ENCODE peak calls at places on chromosome 20, in six cellular contexts. One of them, this sample, is unnamed.

GRCh38 chr20:4962257-4962855 is 39.0 kb downstream of the SLC23A2 start:
- DNase-seq in nephron progenitor cell: no peak
- DNase-seq in breast epithelium: no peak
- DNase-seq in GM12864: no peak
- DNase-seq in stomach: no peak
- DNase-seq in psoas muscle: no peak
- DNase-seq in this sample: no peak

GRCh38 chr20:11935754-11936551 is 18.3 kb downstream of the BTBD3 start:
- DNase-seq in nephron progenitor cell: no peak
- DNase-seq in GM12864: no peak
- DNase-seq in psoas muscle: no peak
- DNase-seq in breast epithelium: no peak
- DNase-seq in stomach: no peak
- DNase-seq in this sample: no peak

GRCh38 chr20:25258828-25259227 is 10.9 kb downstream of the PYGB start:
- DNase-seq in stomach: no peak
- DNase-seq in GM12864: no peak
- DNase-seq in psoas muscle: no peak
- DNase-seq in breast epithelium: no peak
- DNase-seq in nephron progenitor cell: no peak
- DNase-seq in this sample: no peak

GRCh38 chr20:20517296-20517695 is 149.4 kb downstream of the INSM1 start:
- DNase-seq in stomach: no peak
- DNase-seq in psoas muscle: no peak
- DNase-seq in breast epithelium: no peak
- DNase-seq in GM12864: no peak
- DNase-seq in nephron progenitor cell: no peak
- DNase-seq in this sample: no peak

GRCh38 chr20:32605167-32605656 is 20.1 kb upstream of the NOL4L start:
- DNase-seq in GM12864: no peak
- DNase-seq in psoas muscle: no peak
- DNase-seq in breast epithelium: no peak
- DNase-seq in stomach: no peak
- DNase-seq in nephron progenitor cell: no peak
- DNase-seq in this sample: no peak

GRCh38 chr20:56893206-56893605 is 264.1 kb downstream of the TFAP2C start:
- DNase-seq in nephron progenitor cell: no peak
- DNase-seq in stomach: no peak
- DNase-seq in breast epithelium: no peak
- DNase-seq in psoas muscle: no peak
- DNase-seq in GM12864: no peak
- DNase-seq in this sample: no peak

GRCh38 chr20:4951299-4951698 is 50.0 kb downstream of the SLC23A2 start:
- DNase-seq in nephron progenitor cell: no peak
- DNase-seq in psoas muscle: no peak
- DNase-seq in breast epithelium: no peak
- DNase-seq in stomach: no peak
- DNase-seq in GM12864: no peak
- DNase-seq in this sample: no peak

GRCh38 chr20:54108817-54109216 is 38.4 kb upstream of the BCAS1 start:
- DNase-seq in psoas muscle: no peak
- DNase-seq in breast epithelium: no peak
- DNase-seq in GM12864: no peak
- DNase-seq in nephron progenitor cell: no peak
- DNase-seq in stomach: no peak
- DNase-seq in this sample: no peak

DNA sequence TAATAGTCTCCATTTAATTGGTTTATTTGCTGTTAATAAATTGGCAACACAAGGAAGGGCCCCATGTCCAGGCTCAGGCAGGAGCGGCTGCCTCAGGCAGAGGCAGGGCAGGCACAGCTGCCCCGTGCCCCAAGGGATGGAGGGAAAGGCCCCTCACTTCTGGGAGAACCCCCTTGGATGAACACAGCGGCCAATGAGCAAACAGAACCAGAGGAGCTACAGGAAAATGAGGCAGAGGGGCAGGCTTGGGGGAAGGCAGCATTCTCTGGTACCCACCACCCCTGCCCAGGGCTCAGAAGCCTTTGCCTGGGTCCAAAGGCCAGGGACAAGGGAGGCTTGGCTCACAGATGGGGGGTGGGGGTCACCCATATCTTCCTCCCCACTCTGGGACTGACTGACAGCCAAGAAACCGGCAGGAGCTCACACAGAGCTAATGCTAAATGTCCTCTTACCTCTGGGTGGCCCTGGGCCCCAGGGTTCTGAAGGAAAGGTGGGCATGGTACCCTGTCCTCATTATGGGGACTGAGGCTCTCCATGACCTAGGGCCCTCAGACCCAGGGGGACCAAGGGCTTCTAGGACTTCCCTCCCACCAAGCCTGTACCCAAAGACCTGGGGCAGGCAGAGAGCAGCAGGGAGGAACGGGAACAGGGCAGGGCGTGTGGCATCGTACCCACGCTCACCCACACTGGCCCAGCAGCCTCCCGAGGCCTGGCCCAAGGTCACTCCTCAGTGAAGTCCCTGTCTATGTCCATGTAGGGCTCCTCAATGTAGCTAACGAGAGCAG is 47.0 kb downstream of the MYH7B start:
- DNase-seq in stomach: no peak
- DNase-seq in breast epithelium: no peak
- DNase-seq in psoas muscle: no peak
- DNase-seq in GM12864: no peak
- DNase-seq in nephron progenitor cell: no peak
- DNase-seq in this sample: no peak
- TF ChIP-seq CTCF in stomach: no peak
- TF ChIP-seq CTCF in breast epithelium: no peak
- TF ChIP-seq CTCF in psoas muscle: no peak
- TF ChIP-seq CTCF in GM12864: no peak
- TF ChIP-seq CTCF in nephron progenitor cell: no peak
- TF ChIP-seq CTCF in this sample: no peak

GRCh38 chr20:44271915-44272663 is 25.0 kb downstream of the GDAP1L1 start:
- DNase-seq in GM12864: no peak
- DNase-seq in breast epithelium: no peak
- DNase-seq in stomach: no peak
- DNase-seq in nephron progenitor cell: no peak
- DNase-seq in psoas muscle: no peak
- DNase-seq in this sample: no peak
- TF ChIP-seq CTCF in GM12864: peak; percentile 54
- TF ChIP-seq CTCF in breast epithelium: no peak
- TF ChIP-seq CTCF in stomach: no peak
- TF ChIP-seq CTCF in nephron progenitor cell: no peak
- TF ChIP-seq CTCF in psoas muscle: no peak
- TF ChIP-seq CTCF in this sample: no peak

GRCh38 chr20:51451484-51451883 is 91.0 kb downstream of the NFATC2 start:
- DNase-seq in nephron progenitor cell: no peak
- DNase-seq in stomach: no peak
- DNase-seq in psoas muscle: no peak
- DNase-seq in breast epithelium: no peak
- DNase-seq in GM12864: no peak
- DNase-seq in this sample: no peak
- TF ChIP-seq CTCF in nephron progenitor cell: no peak
- TF ChIP-seq CTCF in stomach: no peak
- TF ChIP-seq CTCF in psoas muscle: no peak
- TF ChIP-seq CTCF in breast epithelium: no peak
- TF ChIP-seq CTCF in GM12864: no peak
- TF ChIP-seq CTCF in this sample: no peak

GRCh38 chr20:22977047-22977785 is 57.9 kb upstream of the SSTR4 start:
- DNase-seq in breast epithelium: peak; percentile 76
- DNase-seq in psoas muscle: peak; percentile 61
- DNase-seq in GM12864: no peak
- DNase-seq in stomach: no peak
- DNase-seq in nephron progenitor cell: no peak
- DNase-seq in this sample: no peak

GRCh38 chr20:22974354-22974753 is 60.8 kb upstream of the SSTR4 start:
- DNase-seq in psoas muscle: no peak
- DNase-seq in stomach: peak; percentile 55
- DNase-seq in breast epithelium: no peak
- DNase-seq in nephron progenitor cell: no peak
- DNase-seq in GM12864: no peak
- DNase-seq in this sample: peak; percentile 19
- TF ChIP-seq CTCF in psoas muscle: no peak
- TF ChIP-seq CTCF in stomach: peak; percentile 56
- TF ChIP-seq CTCF in breast epithelium: no peak
- TF ChIP-seq CTCF in nephron progenitor cell: peak; percentile 31
- TF ChIP-seq CTCF in GM12864: peak; percentile 47
- TF ChIP-seq CTCF in this sample: peak; percentile 41

GRCh38 chr20:18034039-18034438 is 23.7 kb downstream of the OVOL2 start:
- DNase-seq in nephron progenitor cell: no peak
- DNase-seq in breast epithelium: no peak
- DNase-seq in stomach: no peak
- DNase-seq in GM12864: no peak
- DNase-seq in psoas muscle: no peak
- DNase-seq in this sample: no peak

GRCh38 chr20:18031050-18031449 is 26.7 kb downstream of the OVOL2 start:
- DNase-seq in nephron progenitor cell: no peak
- DNase-seq in psoas muscle: no peak
- DNase-seq in breast epithelium: no peak
- DNase-seq in GM12864: no peak
- DNase-seq in stomach: no peak
- DNase-seq in this sample: no peak

GRCh38 chr20:18030020-18030419 is 27.7 kb downstream of the OVOL2 start:
- DNase-seq in GM12864: no peak
- DNase-seq in psoas muscle: no peak
- DNase-seq in stomach: no peak
- DNase-seq in breast epithelium: no peak
- DNase-seq in nephron progenitor cell: no peak
- DNase-seq in this sample: no peak

GRCh38 chr20:18031888-18032509 is 25.7 kb downstream of the OVOL2 start:
- DNase-seq in GM12864: no peak
- DNase-seq in nephron progenitor cell: no peak
- DNase-seq in breast epithelium: no peak
- DNase-seq in psoas muscle: no peak
- DNase-seq in stomach: no peak
- DNase-seq in this sample: no peak

DNA sequence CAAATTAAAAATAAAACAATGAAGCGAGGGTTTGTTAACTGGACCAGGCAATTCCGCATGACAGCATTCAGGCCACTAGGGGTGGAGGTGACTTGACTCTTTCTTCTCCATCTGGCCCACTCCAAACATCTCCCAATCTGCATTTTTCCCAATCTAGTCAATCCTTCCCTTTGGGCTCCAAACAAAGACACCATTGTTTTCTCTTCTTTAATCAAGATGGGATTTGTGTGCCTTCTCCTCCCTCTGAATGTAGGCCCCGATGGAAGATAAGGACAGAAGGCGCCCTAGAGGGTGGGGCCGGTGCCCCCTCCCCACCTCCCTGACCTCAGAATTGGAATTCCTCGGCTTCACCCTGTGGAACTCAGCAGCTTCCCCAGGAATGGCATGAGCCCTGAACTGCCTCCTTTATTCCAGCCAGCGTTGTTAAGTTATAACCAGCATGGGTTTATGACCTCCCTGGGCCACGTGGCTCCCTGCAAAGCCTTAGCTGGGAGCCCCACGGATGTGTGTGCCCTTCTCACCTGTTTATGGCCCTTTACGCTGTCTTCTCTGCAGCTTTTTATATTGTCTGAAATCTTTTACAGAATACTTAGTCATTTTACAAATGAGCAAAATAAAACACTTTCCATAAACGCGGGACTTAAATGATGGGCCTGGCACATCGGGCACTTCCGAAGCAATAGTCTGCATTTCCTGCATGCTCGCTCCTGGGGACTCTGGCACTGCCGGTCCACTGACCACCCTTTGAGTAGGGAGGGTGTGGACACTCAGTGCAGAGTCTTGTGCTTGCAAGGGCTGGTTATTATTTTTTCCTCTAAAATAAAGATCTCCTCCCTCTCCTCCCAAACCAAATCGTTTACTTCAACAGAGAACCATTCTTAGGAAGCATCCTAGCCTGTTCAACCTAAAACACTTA is 24.5 kb downstream of the OVOL2 start:
- DNase-seq in breast epithelium: no peak
- DNase-seq in GM12864: no peak
- DNase-seq in nephron progenitor cell: peak; percentile 19
- DNase-seq in psoas muscle: no peak
- DNase-seq in stomach: no peak
- DNase-seq in this sample: no peak
- TF ChIP-seq CTCF in breast epithelium: no peak
- TF ChIP-seq CTCF in GM12864: no peak
- TF ChIP-seq CTCF in nephron progenitor cell: peak; percentile 20
- TF ChIP-seq CTCF in psoas muscle: no peak
- TF ChIP-seq CTCF in stomach: no peak
- TF ChIP-seq CTCF in this sample: no peak

GRCh38 chr20:40688129-40689099 is 622 bp downstream of the MAFB start:
- DNase-seq in breast epithelium: no peak
- DNase-seq in nephron progenitor cell: peak; percentile 32
- DNase-seq in stomach: no peak
- DNase-seq in GM12864: no peak
- DNase-seq in psoas muscle: peak; percentile 61
- DNase-seq in this sample: no peak

GRCh38 chr20:40689100-40689942 is at the start of gene MAFB:
- DNase-seq in GM12864: no peak
- DNase-seq in stomach: peak; percentile 88
- DNase-seq in psoas muscle: peak; percentile 97
- DNase-seq in nephron progenitor cell: peak; percentile 90
- DNase-seq in breast epithelium: peak; percentile 93
- DNase-seq in this sample: peak; percentile 79

GRCh38 chr20:40686434-40686882 is 2.6 kb downstream of the MAFB start:
- DNase-seq in breast epithelium: no peak
- DNase-seq in psoas muscle: no peak
- DNase-seq in stomach: no peak
- DNase-seq in GM12864: no peak
- DNase-seq in nephron progenitor cell: no peak
- DNase-seq in this sample: no peak

GRCh38 chr20:40686893-40687292 is 2.1 kb downstream of the MAFB start:
- DNase-seq in GM12864: no peak
- DNase-seq in psoas muscle: no peak
- DNase-seq in stomach: no peak
- DNase-seq in breast epithelium: no peak
- DNase-seq in nephron progenitor cell: no peak
- DNase-seq in this sample: no peak

DNA sequence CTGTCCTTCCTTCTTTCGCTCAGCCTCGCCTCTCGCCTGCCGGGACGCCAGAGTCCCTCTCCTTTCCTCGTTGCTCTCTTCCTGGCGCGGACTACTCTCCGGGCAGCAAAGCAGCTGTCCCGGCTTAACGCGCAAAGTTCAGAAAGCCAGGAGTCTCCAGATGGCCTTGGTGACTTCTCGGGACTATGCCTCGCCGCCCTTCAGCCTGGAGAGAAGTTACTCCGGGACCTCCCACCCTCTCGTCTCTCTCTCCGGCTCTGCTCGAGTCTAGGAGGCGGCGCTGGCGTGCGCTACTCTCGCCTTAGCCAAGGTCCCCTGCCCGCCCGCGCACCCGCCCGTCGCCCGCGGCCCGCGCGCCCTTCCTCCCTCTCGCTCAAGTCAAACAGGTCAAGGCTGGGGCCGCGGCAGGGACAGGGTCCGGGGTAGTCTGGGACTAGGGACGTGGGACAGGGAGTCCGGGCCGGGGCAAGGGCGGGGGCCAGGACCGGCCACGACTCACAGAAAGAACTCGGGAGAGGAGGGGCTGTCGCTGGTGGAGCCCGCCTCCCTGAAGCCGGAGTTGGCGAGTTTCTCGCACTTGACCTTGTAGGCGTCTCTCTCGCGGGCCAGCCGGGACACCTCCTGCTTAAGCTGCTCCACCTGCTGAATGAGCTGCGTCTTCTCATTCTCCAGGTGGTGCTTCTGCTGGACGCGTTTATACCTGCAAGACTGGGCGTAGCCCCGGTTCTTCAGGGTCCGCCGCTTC is 1.5 kb downstream of the MAFB start:
- DNase-seq in GM12864: no peak
- DNase-seq in nephron progenitor cell: peak; percentile 75
- DNase-seq in breast epithelium: peak; percentile 72
- DNase-seq in psoas muscle: peak; percentile 84
- DNase-seq in stomach: peak; percentile 48
- DNase-seq in this sample: no peak
- TF ChIP-seq CTCF in GM12864: no peak
- TF ChIP-seq CTCF in nephron progenitor cell: no peak
- TF ChIP-seq CTCF in breast epithelium: no peak
- TF ChIP-seq CTCF in psoas muscle: no peak
- TF ChIP-seq CTCF in stomach: no peak
- TF ChIP-seq CTCF in this sample: no peak

This sample was measured in GM20000.